ENCODE peak calls at places on chromosome 13, in four cellular contexts. E, X, T and W are unnamed samples.

GRCh38 chr13:27273658-27274425 is 3.2 kb downstream of the RASL11A start:
- DNase-seq in E (no peak), X (no peak), T (no peak), W (peak; percentile 66)

GRCh38 chr13:19927117-19927734 is 31.3 kb upstream of the ZMYM2 start:
- DNase-seq in E (peak; percentile 32), X (no peak), T (no peak), W (peak; percentile 42)

GRCh38 chr13:95113601-95114000 is 187.7 kb downstream of the ABCC4 start:
- DNase-seq in E (no peak), X (no peak), T (no peak), W (no peak)

GRCh38 chr13:45178349-45179142 is 22.3 kb downstream of the KCTD4 start:
- DNase-seq in E (peak; percentile 11), X (no peak), T (no peak), W (peak; percentile 92)

GRCh38 chr13:20405691-20406090 is 120.0 kb downstream of the CRYL1 start:
- DNase-seq in E (no peak), X (no peak), T (no peak), W (no peak)

GRCh38 chr13:22915442-22916082 is 265.2 kb upstream of the SGCG start:
- DNase-seq in E (peak; percentile 24), X (peak; percentile 41), T (peak; percentile 66), W (peak; percentile 48)

GRCh38 chr13:66180806-66181205 is 1049.3 kb downstream of the PCDH9 start:
- DNase-seq in E (no peak), X (no peak), T (no peak), W (no peak)

GRCh38 chr13:64749301-64749700 is 2480.8 kb downstream of the PCDH9 start:
- DNase-seq in E (no peak), X (no peak), T (no peak), W (no peak)

GRCh38 chr13:64910061-64910460 is 2320.1 kb downstream of the PCDH9 start:
- DNase-seq in E (no peak), X (no peak), T (no peak), W (no peak)

GRCh38 chr13:30850204-30850866 is 55.7 kb upstream of the MEDAG start:
- DNase-seq in E (peak; percentile 79), X (no peak), T (no peak), W (no peak)

GRCh38 chr13:112513761-112514160 is 74.2 kb downstream of the TUBGCP3 start:
- DNase-seq in E (no peak), X (no peak), T (no peak), W (no peak)

GRCh38 chr13:52651880-52652169 is 811 bp upstream of the SUGT1 start:
- DNase-seq in E (no peak), X (no peak), T (no peak), W (no peak)

GRCh38 chr13:65913173-65913572 is 1317.0 kb downstream of the PCDH9 start:
- DNase-seq in E (peak; percentile 79), X (peak; percentile 25), T (no peak), W (peak; percentile 90)

GRCh38 chr13:51532736-51533197 is 51.5 kb upstream of the WDFY2 start:
- DNase-seq in E (no peak), X (no peak), T (no peak), W (no peak)

GRCh38 chr13:77919351-77920294 is 992 bp upstream of the EDNRB start:
- DNase-seq in E (no peak), X (peak; percentile 28), T (peak; percentile 66), W (peak; percentile 29)

GRCh38 chr13:60661514-60661913 is 264.5 kb downstream of the TDRD3 start:
- DNase-seq in E (no peak), X (no peak), T (no peak), W (no peak)

GRCh38 chr13:65710514-65710913 is 1519.6 kb downstream of the PCDH9 start:
- DNase-seq in E (no peak), X (no peak), T (no peak), W (no peak)

GRCh38 chr13:103514188-103514587 is 448.0 kb upstream of the SLC10A2 start:
- DNase-seq in E (no peak), X (no peak), T (no peak), W (no peak)

GRCh38 chr13:103515410-103515809 is 449.2 kb upstream of the SLC10A2 start:
- DNase-seq in E (no peak), X (no peak), T (no peak), W (no peak)

GRCh38 chr13:103510007-103510406 is 443.8 kb upstream of the SLC10A2 start:
- DNase-seq in E (no peak), X (no peak), T (no peak), W (no peak)
- TF ChIP-seq CTCF in E (no peak), X (no peak), T (no peak), W (no peak)

GRCh38 chr13:71866173-71867091 is 572 bp downstream of the DACH1 start:
- DNase-seq in E (no peak), X (peak; percentile 23), T (peak; percentile 27), W (no peak)
- H3K4me3 ChIP-seq in E (peak overlapping the region; percentile 54), X (peak overlapping the region; percentile 44), T (peak overlapping the region; percentile 48), W (peak overlapping the region; percentile 57)

DNA sequence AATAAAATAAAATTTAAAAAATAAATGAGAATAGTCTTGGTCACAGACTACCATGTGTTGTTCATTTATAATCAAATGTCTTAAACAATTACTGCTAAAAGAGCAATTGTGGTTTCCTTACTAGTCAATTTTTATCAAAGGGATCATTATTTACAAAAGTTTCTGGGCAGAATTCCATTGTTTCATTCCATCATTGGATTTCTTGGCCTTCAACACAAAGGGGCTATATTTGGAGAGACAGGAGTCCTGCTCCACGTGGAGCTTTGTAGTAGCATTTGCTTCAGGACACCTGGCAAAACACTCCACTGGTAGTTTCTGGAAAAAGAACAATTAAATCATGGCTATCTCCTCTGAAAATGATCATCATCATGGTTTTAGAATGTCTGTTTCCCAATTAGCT is 22.3 kb upstream of the STARD13 start:
- DNase-seq in E (peak; percentile 39), X (no peak), T (no peak), W (peak; percentile 65)
- TF ChIP-seq CTCF in E (no peak), X (no peak), T (no peak), W (no peak)

DNA sequence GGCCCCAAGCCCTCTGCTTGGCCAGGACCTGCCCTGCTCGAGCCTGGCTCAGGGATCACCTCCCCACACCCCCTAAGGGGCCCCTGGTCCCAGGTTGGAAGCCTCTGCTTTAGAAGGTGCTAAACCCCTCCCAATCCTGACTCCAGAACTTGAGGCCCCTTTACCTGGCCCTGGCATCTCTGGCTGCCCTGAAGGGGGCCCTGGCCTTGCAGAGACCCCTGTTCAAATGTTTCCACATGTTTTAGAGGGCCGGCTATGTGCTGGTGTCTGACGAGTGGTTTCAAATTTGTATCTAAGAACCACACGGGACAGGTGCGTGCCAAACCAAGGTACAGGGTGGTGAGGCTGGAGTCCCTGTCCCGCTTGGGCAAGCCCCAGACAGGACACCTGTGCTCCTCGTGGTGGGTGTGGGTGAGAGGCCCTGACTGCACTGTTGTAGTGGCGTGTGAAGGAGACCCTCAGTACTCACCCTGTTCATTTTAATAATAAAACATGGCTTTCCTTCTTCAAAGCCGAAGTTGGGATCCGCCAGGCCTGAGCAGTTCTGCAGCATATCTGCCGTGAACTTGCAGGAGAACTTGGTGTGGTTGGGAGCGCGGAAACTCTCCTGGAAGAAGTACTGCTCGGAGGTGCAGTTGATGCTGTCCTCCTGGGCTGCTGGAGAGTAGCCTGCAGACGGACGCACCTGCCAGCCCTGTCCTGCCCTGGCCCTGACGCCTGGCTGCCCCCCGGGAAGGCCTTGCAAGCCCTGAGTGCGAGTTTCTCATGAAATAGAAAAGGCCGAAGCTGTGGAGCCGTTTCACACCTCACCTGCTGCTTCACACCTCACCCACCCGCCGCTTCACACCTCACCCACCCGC is 5.4 kb downstream of the ATP4B start:
- DNase-seq in E (no peak), X (peak; percentile 10), T (no peak), W (no peak)
- H3K4me3 ChIP-seq in E (no peak overlapping the region), X (no peak overlapping the region), T (no peak overlapping the region), W (no peak overlapping the region)

GRCh38 chr13:49021953-49022352 is 46.2 kb downstream of the FNDC3A start:
- DNase-seq in E (no peak), X (no peak), T (no peak), W (peak; percentile 7)
- TF ChIP-seq CTCF in E (no peak), X (no peak), T (no peak), W (no peak)

GRCh38 chr13:58598241-58598640 is 966.7 kb downstream of the PCDH17 start:
- DNase-seq in E (no peak), X (no peak), T (no peak), W (no peak)
- H3K4me3 ChIP-seq in E (no peak overlapping the region), X (no peak overlapping the region), T (no peak overlapping the region), W (no peak overlapping the region)

GRCh38 chr13:28528848-28529247 is 33.9 kb upstream of the FLT1 start:
- DNase-seq in E (no peak), X (no peak), T (no peak), W (no peak)
- TF ChIP-seq CTCF in E (no peak), X (no peak), T (no peak), W (no peak)

GRCh38 chr13:73870970-73871935 is 263.0 kb downstream of the KLF12 start:
- DNase-seq in E (peak; percentile 45), X (no peak), T (peak; percentile 22), W (peak; percentile 95)
- H3K4me3 ChIP-seq in E (no peak overlapping the region), X (no peak overlapping the region), T (no peak overlapping the region), W (peak overlapping the region; percentile 26)

GRCh38 chr13:76667551-76667950 is 218.7 kb downstream of the KCTD12 start:
- DNase-seq in E (peak; percentile 77), X (no peak), T (no peak), W (peak; percentile 64)
- TF ChIP-seq CTCF in E (peak; percentile 78), X (peak; percentile 16), T (peak; percentile 9), W (peak; percentile 48)

GRCh38 chr13:87810391-87810801 is 139.2 kb downstream of the SLITRK5 start:
- DNase-seq in E (no peak), X (no peak), T (no peak), W (no peak)
- H3K4me3 ChIP-seq in E (no peak overlapping the region), X (no peak overlapping the region), T (no peak overlapping the region), W (no peak overlapping the region)